ENCODE peak calls at places on chromosomes 11 and 22, in eight cellular contexts. F, M, E, X, A, L, G and O are unnamed samples. For H3K4me1, the result is how much of the 10 kb centered on the place peaks cover.

GRCh38 chr11:115334932-115335788 is 169.1 kb downstream of the CADM1 start:
- DNase-seq in F (no peak), M (peak), E (no peak), X (no peak), A (no peak), L (no peak), G (no peak), O (no peak)

GRCh38 chr11:1835671-1836010 is 851 bp downstream of the SYT8 start:
- DNase-seq in F (no peak), M (no peak), E (no peak), X (peak), A (no peak), L (no peak), G (no peak), O (peak)

GRCh38 chr11:2752923-2753322 is 53.1 kb upstream of the KCNQ1OT1 start:
- DNase-seq in F (no peak), M (no peak), E (no peak), X (no peak), A (peak), L (no peak), G (no peak), O (no peak)

GRCh38 chr11:67071420-67072284 is 15.0 kb downstream of the RHOD start:
- DNase-seq in F (peak), M (peak), E (no peak), X (peak), A (peak), L (no peak), G (peak), O (peak)

GRCh38 chr11:35126000-35126878 is 12.7 kb upstream of the CD44 start:
- DNase-seq in F (no peak), M (peak), E (no peak), X (no peak), A (no peak), L (no peak), G (no peak), O (no peak)

GRCh38 chr22:26805131-26805530 is 147.7 kb downstream of the MIAT start:
- DNase-seq in F (no peak), M (no peak), E (no peak), X (no peak), A (no peak), L (no peak), G (no peak), O (no peak)

GRCh38 chr22:31586137-31586920 is 75.7 kb downstream of the PISD start:
- DNase-seq in F (no peak), M (no peak), E (no peak), X (no peak), A (no peak), L (no peak), G (no peak), O (no peak)

GRCh38 chr11:124938206-124938765 is 2.4 kb upstream of the HEPACAM start:
- DNase-seq in F (no peak), M (no peak), E (no peak), X (no peak), A (no peak), L (no peak), G (no peak), O (no peak)

GRCh38 chr11:70244698-70245097 is 25.8 kb upstream of the PPFIA1 start:
- DNase-seq in F (no peak), M (no peak), E (no peak), X (no peak), A (no peak), L (no peak), G (no peak), O (peak)

GRCh38 chr22:49873228-49873940 is 19.7 kb downstream of the ZBED4 start:
- DNase-seq in F (no peak), M (no peak), E (no peak), X (no peak), A (peak), L (no peak), G (no peak), O (no peak)

GRCh38 chr22:49663823-49664222 is 163.8 kb downstream of the BRD1 start:
- DNase-seq in F (no peak), M (no peak), E (no peak), X (peak), A (peak), L (peak), G (no peak), O (no peak)

GRCh38 chr22:39290724-39291161 is 28.7 kb downstream of the RPL3 start:
- DNase-seq in F (peak), M (no peak), E (no peak), X (peak), A (no peak), L (peak), G (no peak), O (peak)

GRCh38 chr11:35515224-35515623 is 10.2 kb downstream of the PAMR1 start:
- DNase-seq in F (no peak), M (no peak), E (no peak), X (no peak), A (no peak), L (no peak), G (no peak), O (no peak)

GRCh38 chr11:789951-790350 is at the start of gene CEND1:
- DNase-seq in F (no peak), M (peak), E (no peak), X (no peak), A (no peak), L (no peak), G (no peak), O (peak)

GRCh38 chr11:110713469-110713776 is 1.2 kb upstream of the ARHGAP20 start:
- DNase-seq in F (no peak), M (no peak), E (no peak), X (no peak), A (peak), L (peak), G (no peak), O (no peak)
- H3K27ac ChIP-seq in F (no peak), M (no peak), E (no peak), X (no peak), A (no peak), L (no peak), G (no peak), O (no peak)

GRCh38 chr11:19724765-19725164 is 12.1 kb downstream of the NAV2 start:
- DNase-seq in F (no peak), M (no peak), E (no peak), X (no peak), A (no peak), L (no peak), G (no peak), O (no peak)

GRCh38 chr11:19722702-19723101 is 10.1 kb downstream of the NAV2 start:
- DNase-seq in F (peak), M (no peak), E (no peak), X (no peak), A (no peak), L (no peak), G (no peak), O (no peak)

GRCh38 chr11:19723572-19724342 is 11.1 kb downstream of the NAV2 start:
- DNase-seq in F (peak), M (no peak), E (peak), X (no peak), A (peak), L (peak), G (no peak), O (peak)

GRCh38 chr11:19727246-19727645 is 14.6 kb downstream of the NAV2 start:
- DNase-seq in F (no peak), M (no peak), E (no peak), X (no peak), A (no peak), L (no peak), G (no peak), O (no peak)

GRCh38 chr11:19725379-19726079 is 12.9 kb downstream of the NAV2 start:
- DNase-seq in F (peak), M (no peak), E (no peak), X (no peak), A (peak), L (peak), G (no peak), O (no peak)
- H3K4me1 ChIP-seq in F (under half), M (under half), E (under half), X (under half), A (under half), L (under half), G (under half), O (under half)

DNA sequence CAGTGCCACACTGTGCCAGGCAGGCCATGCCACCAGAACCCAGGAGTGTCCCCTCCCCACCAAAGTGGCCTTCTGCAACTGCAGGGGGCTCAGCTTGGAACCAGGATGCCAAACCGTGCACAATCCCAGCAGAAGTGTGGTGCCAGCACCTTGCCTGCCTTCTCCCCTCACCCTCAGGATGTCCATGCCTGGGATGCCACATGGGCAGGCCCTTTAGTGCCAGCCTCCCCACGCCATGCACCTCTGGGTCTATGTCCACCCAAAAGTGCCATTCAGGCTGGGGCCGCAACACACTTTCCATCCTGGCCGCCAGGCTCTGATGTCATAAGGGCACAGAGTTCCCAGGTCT is 8.7 kb upstream of the TBC1D22A start:
- DNase-seq in F (no peak), M (no peak), E (no peak), X (no peak), A (no peak), L (no peak), G (no peak), O (no peak)
- H3K27ac ChIP-seq in F (peak), M (no peak), E (peak), X (peak), A (peak), L (peak), G (no peak), O (peak)

GRCh38 chr11:96326954-96327353 is 16.0 kb downstream of the MAML2 start:
- DNase-seq in F (no peak), M (no peak), E (no peak), X (no peak), A (no peak), L (no peak), G (no peak), O (no peak)
- H3K4me1 ChIP-seq in F (under half), M (under half), E (under half), X (under half), A (under half), L (under half), G (under half), O (under half)